ENCODE peak calls at places on chromosomes 5 and 9, in five cellular contexts. I is B cell, Z is naive B cell, V is HuH-7.5, O is IMR-90. K is an unnamed sample.

GRCh38 chr9:127796899-127797370 is 5.7 kb upstream of the FPGS start:
- DNase-seq in I (no peak), Z (peak; percentile 36), V (no peak), O (peak; percentile 65), K (no peak)

GRCh38 chr9:99783799-99784198 is 37.9 kb upstream of the NR4A3 start:
- DNase-seq in I (no peak), Z (no peak), V (no peak), O (no peak), K (no peak)

GRCh38 chr5:151327585-151327984 is 19.8 kb downstream of the SLC36A2 start:
- DNase-seq in I (no peak), Z (no peak), V (no peak), O (no peak), K (no peak)

GRCh38 chr5:9728261-9728660 is 98.1 kb upstream of the TAS2R1 start:
- DNase-seq in I (no peak), Z (no peak), V (no peak), O (no peak), K (no peak)

GRCh38 chr9:128142061-128142460 is 7.2 kb upstream of the LCN2 start:
- DNase-seq in I (no peak), Z (no peak), V (no peak), O (no peak), K (no peak)

GRCh38 chr5:56207537-56207936 is 25.6 kb downstream of the ANKRD55 start:
- DNase-seq in I (no peak), Z (no peak), V (no peak), O (peak; percentile 87), K (no peak)

GRCh38 chr5:113338628-113339027 is 96.2 kb downstream of the TSSK1B start:
- DNase-seq in I (no peak), Z (no peak), V (no peak), O (no peak), K (no peak)

GRCh38 chr9:127448112-127448805 is 2.9 kb downstream of the RPL12 start:
- DNase-seq in I (no peak), Z (no peak), V (no peak), O (no peak), K (no peak)

GRCh38 chr9:98523231-98523901 is 185.4 kb downstream of the GABBR2 start:
- DNase-seq in I (no peak), Z (no peak), V (peak; percentile 15), O (peak; percentile 62), K (no peak)

GRCh38 chr5:97355775-97356174 is 172.7 kb upstream of the RIOK2 start:
- DNase-seq in I (no peak), Z (no peak), V (no peak), O (no peak), K (no peak)

GRCh38 chr9:108186996-108187395 is 668.8 kb downstream of the ACTL7B start:
- DNase-seq in I (no peak), Z (no peak), V (no peak), O (peak; percentile 72), K (no peak)